ENCODE peak calls at places on chromosomes 2 and 18, in five cellular contexts. One of them, this sample, is unnamed.

GRCh38 chr2:197973772-197974171 is 169.4 kb downstream of the PLCL1 start:
- DNase-seq in progenitor cell of endocrine pancreas: no peak
- DNase-seq in PC-3: no peak
- DNase-seq in WERI-Rb-1: no peak
- DNase-seq in CD4-positive, alpha-beta T cell: no peak
- DNase-seq in this sample: no peak

GRCh38 chr2:25072606-25073005 is 30.7 kb downstream of the EFR3B start:
- DNase-seq in progenitor cell of endocrine pancreas: no peak
- DNase-seq in PC-3: no peak
- DNase-seq in WERI-Rb-1: no peak
- DNase-seq in CD4-positive, alpha-beta T cell: no peak
- DNase-seq in this sample: no peak

GRCh38 chr2:15636972-15637785 is 45.5 kb downstream of the DDX1 start:
- DNase-seq in progenitor cell of endocrine pancreas: peak
- DNase-seq in PC-3: peak
- DNase-seq in WERI-Rb-1: peak
- DNase-seq in CD4-positive, alpha-beta T cell: peak
- DNase-seq in this sample: no peak

GRCh38 chr18:54558609-54559585 is 32.1 kb upstream of the DYNAP start:
- DNase-seq in progenitor cell of endocrine pancreas: no peak
- DNase-seq in PC-3: peak
- DNase-seq in WERI-Rb-1: no peak
- DNase-seq in CD4-positive, alpha-beta T cell: no peak
- DNase-seq in this sample: no peak

GRCh38 chr2:159449504-159450124 is 163.1 kb upstream of the WDSUB1 start:
- DNase-seq in progenitor cell of endocrine pancreas: no peak
- DNase-seq in PC-3: no peak
- DNase-seq in WERI-Rb-1: no peak
- DNase-seq in CD4-positive, alpha-beta T cell: no peak
- DNase-seq in this sample: no peak

GRCh38 chr18:25921677-25922421 is 168.6 kb downstream of the SS18 start:
- DNase-seq in progenitor cell of endocrine pancreas: no peak
- DNase-seq in PC-3: peak
- DNase-seq in WERI-Rb-1: peak
- DNase-seq in CD4-positive, alpha-beta T cell: peak
- DNase-seq in this sample: peak

GRCh38 chr2:71602115-71602495 is 148.7 kb downstream of the DYSF start:
- DNase-seq in progenitor cell of endocrine pancreas: no peak
- DNase-seq in PC-3: no peak
- DNase-seq in WERI-Rb-1: no peak
- DNase-seq in CD4-positive, alpha-beta T cell: no peak
- DNase-seq in this sample: no peak

GRCh38 chr2:99507964-99508818 is 18.4 kb upstream of the REV1 start:
- DNase-seq in progenitor cell of endocrine pancreas: no peak
- DNase-seq in PC-3: peak
- DNase-seq in WERI-Rb-1: no peak
- DNase-seq in CD4-positive, alpha-beta T cell: no peak
- DNase-seq in this sample: no peak

GRCh38 chr18:2970762-2971659 is 41.9 kb downstream of the LPIN2 start:
- DNase-seq in progenitor cell of endocrine pancreas: no peak
- DNase-seq in PC-3: no peak
- DNase-seq in WERI-Rb-1: no peak
- DNase-seq in CD4-positive, alpha-beta T cell: peak
- DNase-seq in this sample: no peak

GRCh38 chr2:238170386-238171071 is 11.8 kb downstream of the ERFE start:
- DNase-seq in progenitor cell of endocrine pancreas: no peak
- DNase-seq in PC-3: no peak
- DNase-seq in WERI-Rb-1: no peak
- DNase-seq in CD4-positive, alpha-beta T cell: no peak
- DNase-seq in this sample: no peak

GRCh38 chr2:143942486-143942885 is 577.4 kb downstream of the ZEB2 start:
- DNase-seq in progenitor cell of endocrine pancreas: no peak
- DNase-seq in PC-3: no peak
- DNase-seq in WERI-Rb-1: no peak
- DNase-seq in CD4-positive, alpha-beta T cell: no peak
- DNase-seq in this sample: no peak

GRCh38 chr2:54432181-54433020 is 23.7 kb upstream of the SPTBN1 start:
- DNase-seq in progenitor cell of endocrine pancreas: no peak
- DNase-seq in PC-3: no peak
- DNase-seq in WERI-Rb-1: peak
- DNase-seq in CD4-positive, alpha-beta T cell: no peak
- DNase-seq in this sample: no peak

GRCh38 chr2:167652401-167652800 is 595.0 kb downstream of the STK39 start:
- DNase-seq in progenitor cell of endocrine pancreas: no peak
- DNase-seq in PC-3: no peak
- DNase-seq in WERI-Rb-1: no peak
- DNase-seq in CD4-positive, alpha-beta T cell: no peak
- DNase-seq in this sample: no peak

GRCh38 chr2:109378682-109379081 is 235.1 kb downstream of the SEPTIN10 start:
- DNase-seq in progenitor cell of endocrine pancreas: no peak
- DNase-seq in PC-3: no peak
- DNase-seq in WERI-Rb-1: no peak
- DNase-seq in CD4-positive, alpha-beta T cell: no peak
- DNase-seq in this sample: no peak

GRCh38 chr2:16623046-16623445 is 42.6 kb downstream of the CYRIA start:
- DNase-seq in progenitor cell of endocrine pancreas: no peak
- DNase-seq in PC-3: peak
- DNase-seq in WERI-Rb-1: no peak
- DNase-seq in CD4-positive, alpha-beta T cell: no peak
- DNase-seq in this sample: no peak

GRCh38 chr2:160649698-160650097 is 156.1 kb upstream of the RBMS1 start:
- DNase-seq in progenitor cell of endocrine pancreas: no peak
- DNase-seq in PC-3: no peak
- DNase-seq in WERI-Rb-1: no peak
- DNase-seq in CD4-positive, alpha-beta T cell: no peak
- DNase-seq in this sample: no peak

GRCh38 chr2:61368687-61369665 is 101.9 kb downstream of the USP34 start:
- DNase-seq in progenitor cell of endocrine pancreas: no peak
- DNase-seq in PC-3: no peak
- DNase-seq in WERI-Rb-1: no peak
- DNase-seq in CD4-positive, alpha-beta T cell: no peak
- DNase-seq in this sample: no peak

GRCh38 chr2:36556847-36557246 is 41.1 kb downstream of the FEZ2 start:
- DNase-seq in progenitor cell of endocrine pancreas: no peak
- DNase-seq in PC-3: peak
- DNase-seq in WERI-Rb-1: no peak
- DNase-seq in CD4-positive, alpha-beta T cell: no peak
- DNase-seq in this sample: no peak

GRCh38 chr2:214731008-214731407 is 78.5 kb downstream of the BARD1 start:
- DNase-seq in progenitor cell of endocrine pancreas: no peak
- DNase-seq in PC-3: no peak
- DNase-seq in WERI-Rb-1: no peak
- DNase-seq in CD4-positive, alpha-beta T cell: no peak
- DNase-seq in this sample: no peak

GRCh38 chr18:79682896-79683625 is 3.5 kb downstream of the CTDP1 start:
- DNase-seq in progenitor cell of endocrine pancreas: no peak
- DNase-seq in PC-3: no peak
- DNase-seq in WERI-Rb-1: no peak
- DNase-seq in CD4-positive, alpha-beta T cell: no peak
- DNase-seq in this sample: no peak

GRCh38 chr2:16160281-16161084 is 220.1 kb downstream of the MYCN start:
- DNase-seq in progenitor cell of endocrine pancreas: no peak
- DNase-seq in PC-3: no peak
- DNase-seq in WERI-Rb-1: no peak
- DNase-seq in CD4-positive, alpha-beta T cell: no peak
- DNase-seq in this sample: no peak

GRCh38 chr2:121175326-121175725 is 109.7 kb downstream of the TFCP2L1 start:
- DNase-seq in progenitor cell of endocrine pancreas: no peak
- DNase-seq in PC-3: no peak
- DNase-seq in WERI-Rb-1: no peak
- DNase-seq in CD4-positive, alpha-beta T cell: no peak
- DNase-seq in this sample: no peak

GRCh38 chr18:10086458-10086857 is 172.6 kb downstream of the VAPA start:
- DNase-seq in progenitor cell of endocrine pancreas: no peak
- DNase-seq in PC-3: peak
- DNase-seq in WERI-Rb-1: no peak
- DNase-seq in CD4-positive, alpha-beta T cell: no peak
- DNase-seq in this sample: no peak

GRCh38 chr2:78861546-78861945 is 164.0 kb upstream of the REG3G start:
- DNase-seq in progenitor cell of endocrine pancreas: no peak
- DNase-seq in PC-3: peak
- DNase-seq in WERI-Rb-1: peak
- DNase-seq in CD4-positive, alpha-beta T cell: no peak
- DNase-seq in this sample: peak

GRCh38 chr2:47227532-47228166 is 72.5 kb upstream of the STPG4 start:
- DNase-seq in progenitor cell of endocrine pancreas: no peak
- DNase-seq in PC-3: no peak
- DNase-seq in WERI-Rb-1: no peak
- DNase-seq in CD4-positive, alpha-beta T cell: no peak
- DNase-seq in this sample: no peak

GRCh38 chr18:66707473-66707872 is 103.6 kb upstream of the CDH19 start:
- DNase-seq in progenitor cell of endocrine pancreas: no peak
- DNase-seq in PC-3: no peak
- DNase-seq in WERI-Rb-1: no peak
- DNase-seq in CD4-positive, alpha-beta T cell: no peak
- DNase-seq in this sample: no peak

GRCh38 chr2:28232267-28232666 is 160.4 kb upstream of the FOSL2 start:
- DNase-seq in progenitor cell of endocrine pancreas: no peak
- DNase-seq in PC-3: peak
- DNase-seq in WERI-Rb-1: no peak
- DNase-seq in CD4-positive, alpha-beta T cell: no peak
- DNase-seq in this sample: no peak

GRCh38 chr2:109326306-109326705 is 197.3 kb downstream of the SH3RF3 start:
- DNase-seq in progenitor cell of endocrine pancreas: no peak
- DNase-seq in PC-3: no peak
- DNase-seq in WERI-Rb-1: no peak
- DNase-seq in CD4-positive, alpha-beta T cell: no peak
- DNase-seq in this sample: no peak

GRCh38 chr2:16635796-16636699 is 29.6 kb downstream of the CYRIA start:
- DNase-seq in progenitor cell of endocrine pancreas: no peak
- DNase-seq in PC-3: no peak
- DNase-seq in WERI-Rb-1: no peak
- DNase-seq in CD4-positive, alpha-beta T cell: no peak
- DNase-seq in this sample: no peak

GRCh38 chr2:100248971-100249370 is 73.3 kb downstream of the LONRF2 start:
- DNase-seq in progenitor cell of endocrine pancreas: no peak
- DNase-seq in PC-3: no peak
- DNase-seq in WERI-Rb-1: no peak
- DNase-seq in CD4-positive, alpha-beta T cell: no peak
- DNase-seq in this sample: no peak

GRCh38 chr2:29113891-29114321 is 1.3 kb upstream of the CLIP4 start:
- DNase-seq in progenitor cell of endocrine pancreas: no peak
- DNase-seq in PC-3: peak
- DNase-seq in WERI-Rb-1: no peak
- DNase-seq in CD4-positive, alpha-beta T cell: no peak
- DNase-seq in this sample: no peak

GRCh38 chr18:12608292-12608691 is 49.6 kb downstream of the SPIRE1 start:
- DNase-seq in progenitor cell of endocrine pancreas: no peak
- DNase-seq in PC-3: peak
- DNase-seq in WERI-Rb-1: no peak
- DNase-seq in CD4-positive, alpha-beta T cell: no peak
- DNase-seq in this sample: no peak

GRCh38 chr2:35454966-35455638 is 900.5 kb upstream of the CRIM1 start:
- DNase-seq in progenitor cell of endocrine pancreas: no peak
- DNase-seq in PC-3: peak
- DNase-seq in WERI-Rb-1: peak
- DNase-seq in CD4-positive, alpha-beta T cell: no peak
- DNase-seq in this sample: no peak
- TF ChIP-seq CTCF in progenitor cell of endocrine pancreas: peak
- TF ChIP-seq CTCF in PC-3: peak
- TF ChIP-seq CTCF in WERI-Rb-1: peak
- TF ChIP-seq CTCF in CD4-positive, alpha-beta T cell: no peak
- TF ChIP-seq CTCF in this sample: no peak

DNA sequence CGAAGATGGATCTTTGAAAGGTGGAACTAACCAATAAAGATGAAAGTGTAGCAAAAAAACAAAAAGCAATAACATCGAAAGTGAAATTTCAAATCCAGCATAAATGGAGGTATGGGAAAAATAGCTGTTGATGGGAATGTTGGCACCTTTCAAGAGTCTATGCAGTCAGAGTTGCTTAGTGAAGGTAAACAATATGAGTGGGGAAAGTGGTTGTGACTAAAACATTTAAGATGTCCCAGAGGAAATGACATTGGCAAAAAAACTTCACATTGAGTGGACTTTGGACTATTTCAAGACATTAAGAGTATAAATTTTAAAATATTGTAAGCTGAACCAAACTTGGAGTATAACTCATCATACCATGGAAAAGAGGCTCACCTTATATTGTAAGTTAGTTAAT is 17.7 kb downstream of the ETAA1 start:
- DNase-seq in progenitor cell of endocrine pancreas: no peak
- DNase-seq in PC-3: peak
- DNase-seq in WERI-Rb-1: no peak
- DNase-seq in CD4-positive, alpha-beta T cell: no peak
- DNase-seq in this sample: no peak
- TF ChIP-seq CTCF in progenitor cell of endocrine pancreas: no peak
- TF ChIP-seq CTCF in PC-3: no peak
- TF ChIP-seq CTCF in WERI-Rb-1: no peak
- TF ChIP-seq CTCF in CD4-positive, alpha-beta T cell: no peak
- TF ChIP-seq CTCF in this sample: no peak

DNA sequence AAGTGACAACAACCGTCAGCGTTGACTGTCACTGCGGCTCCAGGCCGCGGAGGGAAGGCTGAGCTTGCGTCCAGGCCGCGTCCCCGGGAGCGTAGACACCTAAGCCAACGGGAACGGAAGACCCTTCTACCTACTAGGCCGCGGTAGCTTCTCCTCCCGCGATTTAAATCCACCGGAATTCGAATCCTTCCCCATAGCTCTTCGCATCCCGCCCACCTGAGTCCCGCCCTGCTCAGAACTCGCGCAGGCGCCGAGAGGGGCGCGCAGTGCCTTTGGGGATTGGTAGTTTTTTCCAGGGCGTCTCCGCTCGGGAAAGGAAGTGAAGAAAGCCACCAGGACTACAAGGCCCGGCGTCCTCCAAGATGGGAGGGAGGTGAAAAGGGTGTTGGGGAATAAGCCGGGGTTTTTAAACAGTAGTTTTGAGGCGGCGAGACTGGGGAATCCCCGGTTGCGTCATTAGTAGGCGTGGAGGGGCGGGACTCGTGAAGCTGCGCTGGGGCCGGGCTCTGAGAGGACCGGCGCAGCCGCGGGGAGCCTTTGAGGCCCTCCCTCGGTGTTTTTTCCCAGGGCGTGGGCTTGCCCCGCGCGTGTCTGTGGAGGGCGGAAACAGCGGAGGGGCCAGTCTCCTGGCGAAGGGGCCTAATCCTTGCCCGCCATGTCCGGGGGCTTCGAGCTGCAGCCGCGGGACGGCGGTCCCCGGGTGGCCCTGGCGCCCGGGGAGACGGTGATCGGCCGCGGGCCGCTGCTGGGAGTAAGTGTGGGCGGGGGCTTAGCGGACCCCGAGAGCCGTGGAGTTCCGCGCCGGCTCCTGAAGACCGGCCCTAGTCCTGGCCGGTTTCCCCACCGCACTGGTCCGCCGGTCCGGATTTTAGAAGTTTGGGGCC is at the start of the genes APLF and FBXO48:
- DNase-seq in progenitor cell of endocrine pancreas: peak
- DNase-seq in PC-3: peak
- DNase-seq in WERI-Rb-1: peak
- DNase-seq in CD4-positive, alpha-beta T cell: peak
- DNase-seq in this sample: peak
- TF ChIP-seq CTCF in progenitor cell of endocrine pancreas: no peak
- TF ChIP-seq CTCF in PC-3: no peak
- TF ChIP-seq CTCF in WERI-Rb-1: no peak
- TF ChIP-seq CTCF in CD4-positive, alpha-beta T cell: no peak
- TF ChIP-seq CTCF in this sample: no peak

GRCh38 chr2:114201781-114202180 is 240.7 kb upstream of the DPP10 start:
- DNase-seq in progenitor cell of endocrine pancreas: no peak
- DNase-seq in PC-3: peak
- DNase-seq in WERI-Rb-1: peak
- DNase-seq in CD4-positive, alpha-beta T cell: no peak
- DNase-seq in this sample: no peak
- TF ChIP-seq CTCF in progenitor cell of endocrine pancreas: no peak
- TF ChIP-seq CTCF in PC-3: peak
- TF ChIP-seq CTCF in WERI-Rb-1: peak
- TF ChIP-seq CTCF in CD4-positive, alpha-beta T cell: no peak
- TF ChIP-seq CTCF in this sample: peak

This sample was measured in D721Med.